ENCODE peak calls at places on chromosomes 3 and 15, in ten cellular contexts. D is neural progenitor cell; H is A549; V is mammary epithelial cell; U is tibial artery; N is spleen; X is pancreas; C is cardiac muscle cell; Z is CD4-positive, alpha-beta memory T cell; T is CD4-positive, CD25-positive, alpha-beta regulatory T cell. I is an unnamed sample. For H3K4me1, the result is how much of the 10 kb centered on the place peaks cover.

GRCh38 chr15:68924866-68925599 is 5.3 kb upstream of the SPESP1 start:
- DNase-seq in D (peak), H (peak), V (peak), U (peak), N (peak), X (peak), C (peak), Z (peak), T (peak), I (peak)

GRCh38 chr15:73870700-73871408 is 2.5 kb upstream of the TBC1D21 start:
- DNase-seq in D (no peak), H (no peak), V (no peak), U (peak), N (no peak), X (no peak), C (peak), Z (no peak), T (no peak), I (no peak)

GRCh38 chr3:52299247-52299657 is 11.6 kb downstream of the GLYCTK start:
- DNase-seq in D (peak), H (no peak), V (no peak), U (no peak), N (no peak), X (no peak), C (no peak), Z (no peak), T (no peak), I (no peak)

GRCh38 chr3:54211097-54211496 is 88.7 kb downstream of the CACNA2D3 start:
- DNase-seq in D (no peak), H (no peak), V (no peak), U (no peak), N (no peak), X (no peak), C (no peak), Z (no peak), T (no peak), I (no peak)

GRCh38 chr15:88624156-88624970 is 3.2 kb downstream of the AEN start:
- DNase-seq in D (peak), H (no peak), V (no peak), U (no peak), N (no peak), X (no peak), C (peak), Z (peak), T (peak), I (no peak)

GRCh38 chr15:55789066-55789660 is 46.2 kb upstream of the PRTG start:
- DNase-seq in D (peak), H (no peak), V (no peak), U (no peak), N (no peak), X (no peak), C (no peak), Z (peak), T (peak), I (peak)

GRCh38 chr3:50274371-50275104 is 4.3 kb upstream of the LSMEM2 start:
- DNase-seq in D (peak), H (peak), V (peak), U (peak), N (peak), X (no peak), C (peak), Z (peak), T (peak), I (peak)

GRCh38 chr15:96582473-96582872 is 252.0 kb downstream of the NR2F2 start:
- DNase-seq in D (no peak), H (no peak), V (no peak), U (no peak), N (no peak), X (no peak), C (no peak), Z (no peak), T (no peak), I (no peak)

GRCh38 chr3:113148814-113149213 is 62.5 kb upstream of the BOC start:
- DNase-seq in D (no peak), H (no peak), V (no peak), U (no peak), N (no peak), X (no peak), C (no peak), Z (no peak), T (no peak), I (no peak)

GRCh38 chr15:39666671-39667070 is 85.8 kb downstream of the THBS1 start:
- DNase-seq in D (peak), H (no peak), V (no peak), U (no peak), N (no peak), X (no peak), C (no peak), Z (no peak), T (no peak), I (no peak)

GRCh38 chr15:79339588-79340314 is 28.8 kb downstream of the TMED3 start:
- DNase-seq in D (peak), H (peak), V (peak), U (no peak), N (no peak), X (no peak), C (peak), Z (no peak), T (peak), I (no peak)

GRCh38 chr15:25694238-25694584 is 168.9 kb downstream of the ATP10A start:
- DNase-seq in D (no peak), H (no peak), V (no peak), U (no peak), N (peak), X (no peak), C (no peak), Z (no peak), T (no peak), I (no peak)

GRCh38 chr3:184073621-184074020 is 20.8 kb downstream of the HTR3C start:
- DNase-seq in D (no peak), H (no peak), V (no peak), U (no peak), N (no peak), X (no peak), C (peak), Z (no peak), T (no peak), I (no peak)

GRCh38 chr15:70065006-70065722 is 32.6 kb downstream of the TLE3 start:
- DNase-seq in D (no peak), H (no peak), V (no peak), U (no peak), N (peak), X (peak), C (no peak), Z (no peak), T (no peak), I (no peak)

GRCh38 chr3:192608756-192609155 is 118.6 kb downstream of the FGF12 start:
- DNase-seq in D (no peak), H (no peak), V (no peak), U (no peak), N (no peak), X (no peak), C (peak), Z (no peak), T (no peak), I (no peak)

GRCh38 chr3:58581328-58582091 is 4.3 kb upstream of the FAM107A start:
- DNase-seq in D (peak), H (no peak), V (no peak), U (no peak), N (no peak), X (no peak), C (no peak), Z (no peak), T (no peak), I (no peak)

GRCh38 chr15:69576948-69577351 is 124.3 kb downstream of the RPLP1 start:
- DNase-seq in D (no peak), H (no peak), V (no peak), U (no peak), N (no peak), X (peak), C (no peak), Z (no peak), T (no peak), I (no peak)

GRCh38 chr3:148379763-148380162 is 317.9 kb upstream of the AGTR1 start:
- DNase-seq in D (peak), H (peak), V (peak), U (no peak), N (no peak), X (no peak), C (peak), Z (no peak), T (no peak), I (peak)

GRCh38 chr3:50649451-50649931 is 25.2 kb upstream of the DOCK3 start:
- DNase-seq in D (no peak), H (no peak), V (no peak), U (no peak), N (no peak), X (no peak), C (no peak), Z (no peak), T (no peak), I (no peak)

GRCh38 chr15:69415381-69415780 is 1.2 kb downstream of the KIF23 start:
- DNase-seq in D (no peak), H (no peak), V (no peak), U (no peak), N (no peak), X (no peak), C (no peak), Z (no peak), T (no peak), I (no peak)

GRCh38 chr3:30693470-30694120 is 87.2 kb downstream of the TGFBR2 start:
- DNase-seq in D (peak), H (peak), V (peak), U (no peak), N (no peak), X (peak), C (peak), Z (peak), T (peak), I (peak)

DNA sequence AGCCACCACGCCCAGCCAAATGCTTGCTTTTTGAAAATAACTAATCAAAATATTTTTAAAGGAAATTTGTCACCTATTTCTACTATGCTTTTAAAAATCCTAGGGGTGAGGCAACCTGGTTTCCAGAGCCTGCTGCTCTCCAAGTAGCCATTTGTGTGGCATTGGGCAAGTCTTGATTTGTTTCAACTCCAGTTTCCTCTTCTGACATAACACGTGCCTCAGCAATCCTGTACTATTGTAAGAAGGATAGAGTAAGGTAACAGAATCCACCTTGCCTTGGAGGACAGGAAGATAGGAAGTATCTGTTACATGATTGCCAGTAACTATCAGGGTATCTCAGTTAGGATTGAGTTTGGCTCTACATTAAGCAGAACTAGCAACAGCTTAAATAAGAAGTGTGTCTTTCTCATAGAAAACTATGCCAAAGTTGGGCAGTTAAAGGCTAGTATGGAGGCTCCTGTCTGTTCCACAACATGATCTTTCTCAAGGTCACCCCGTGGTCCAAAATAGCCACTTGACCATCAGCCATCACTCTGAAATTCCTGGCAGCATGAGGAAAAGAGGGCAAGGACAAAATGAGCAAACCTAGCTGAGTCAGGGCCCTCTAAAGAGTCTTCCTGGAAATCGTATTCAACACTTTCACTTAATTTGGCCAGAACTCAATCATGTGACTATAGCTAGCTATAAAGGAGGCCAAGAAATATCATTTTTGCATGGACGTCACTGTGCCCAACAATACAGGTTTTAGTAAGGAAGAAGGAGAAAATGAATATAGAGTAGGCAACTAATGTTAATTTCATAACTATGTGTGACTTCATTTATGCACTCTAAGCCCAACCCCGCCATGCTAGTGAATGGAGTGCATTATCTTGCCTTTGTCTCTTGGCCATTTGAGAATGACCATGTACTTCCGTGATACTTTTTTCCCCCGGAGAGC is 66.1 kb downstream of the HMG20A start:
- DNase-seq in D (no peak), H (no peak), V (peak), U (no peak), N (no peak), X (no peak), C (no peak), Z (no peak), T (no peak), I (no peak)
- H3K4me1 ChIP-seq in D (under half), H (under half), V (under half), U (under half), N (half or more), X (under half), C (under half), Z (under half), T (under half), I (under half)

DNA sequence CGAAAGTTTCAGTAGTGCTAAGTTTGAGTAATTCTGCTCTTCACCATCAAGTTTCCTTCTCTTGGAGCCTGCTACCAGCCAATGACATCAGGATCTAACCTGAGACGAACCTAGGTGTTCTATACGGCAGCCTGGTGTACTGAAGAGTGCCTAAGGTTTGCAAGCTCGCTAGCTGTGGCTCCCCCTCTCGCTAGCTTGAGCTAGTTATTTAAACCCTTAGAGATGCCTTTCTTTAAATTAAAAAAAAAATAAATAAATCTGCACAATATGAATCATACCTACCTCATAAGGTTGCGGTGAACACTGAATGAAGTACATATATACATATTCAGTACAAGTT is 1.4 kb upstream of the COL8A1 start:
- DNase-seq in D (peak), H (no peak), V (peak), U (no peak), N (no peak), X (no peak), C (no peak), Z (no peak), T (no peak), I (no peak)
- H3K4me3 ChIP-seq in D (peak), H (peak), V (peak), U (peak), N (peak), X (no peak), C (peak), Z (no peak), T (no peak), I (peak)

GRCh38 chr3:152879790-152880174 is 44.9 kb downstream of the P2RY1 start:
- DNase-seq in D (no peak), H (no peak), V (no peak), U (no peak), N (no peak), X (no peak), C (no peak), Z (no peak), T (no peak), I (no peak)
- H3K27ac ChIP-seq in D (no peak), H (no peak), V (no peak), U (no peak), N (no peak), X (no peak), C (no peak), Z (no peak), T (no peak), I (no peak)

GRCh38 chr3:143754090-143754489 is 94.2 kb downstream of the SLC9A9 start:
- DNase-seq in D (no peak), H (no peak), V (no peak), U (no peak), N (no peak), X (no peak), C (no peak), Z (no peak), T (no peak), I (no peak)

GRCh38 chr3:143751643-143752178 is 96.6 kb downstream of the SLC9A9 start:
- DNase-seq in D (no peak), H (no peak), V (no peak), U (no peak), N (no peak), X (no peak), C (no peak), Z (peak), T (peak), I (no peak)

GRCh38 chr3:143753456-143753855 is 94.8 kb downstream of the SLC9A9 start:
- DNase-seq in D (no peak), H (no peak), V (no peak), U (no peak), N (no peak), X (no peak), C (no peak), Z (no peak), T (no peak), I (no peak)

GRCh38 chr3:143749926-143750325 is 98.3 kb downstream of the SLC9A9 start:
- DNase-seq in D (no peak), H (no peak), V (no peak), U (no peak), N (no peak), X (no peak), C (no peak), Z (no peak), T (no peak), I (no peak)

GRCh38 chr3:143750856-143751255 is 97.4 kb downstream of the SLC9A9 start:
- DNase-seq in D (no peak), H (no peak), V (no peak), U (no peak), N (no peak), X (no peak), C (no peak), Z (no peak), T (no peak), I (no peak)
- H3K4me1 ChIP-seq in D (under half), H (under half), V (under half), U (under half), N (under half), X (under half), C (under half), Z (under half), T (under half), I (under half)

DNA sequence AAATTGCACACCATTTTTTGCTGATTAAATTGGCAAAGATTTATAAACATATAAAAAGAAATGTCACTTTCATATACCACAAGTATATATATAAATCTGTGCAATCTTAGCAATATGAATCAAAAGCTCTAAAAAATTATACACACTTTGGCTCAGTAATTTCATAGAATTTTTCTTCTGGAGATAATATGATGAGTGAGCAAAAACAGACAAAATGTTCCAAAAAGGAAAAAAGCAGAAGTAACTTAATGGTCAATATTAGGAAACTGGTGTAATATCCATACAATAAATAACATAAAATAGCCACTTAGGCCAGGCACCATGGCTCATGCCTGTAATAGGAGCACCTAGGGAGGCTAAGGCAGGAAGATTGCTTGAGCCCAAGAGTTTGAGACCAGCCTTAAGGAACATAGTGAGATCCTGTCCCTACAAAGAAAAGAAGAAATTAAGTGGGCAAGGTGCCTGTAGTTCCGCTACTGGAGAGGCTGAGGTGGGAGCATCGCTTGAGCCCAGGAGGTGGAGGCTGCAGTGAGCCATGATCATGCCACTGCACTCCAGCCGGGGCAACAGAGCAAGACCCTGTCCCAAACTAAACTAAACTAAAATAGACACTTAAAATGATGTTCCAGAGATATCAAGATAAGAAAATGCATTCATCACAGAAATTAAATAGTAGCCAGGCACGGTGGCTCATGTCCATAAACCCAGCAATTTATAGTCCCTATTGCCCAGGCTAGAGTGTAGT is 52.1 kb downstream of the TFDP2 start:
- DNase-seq in D (no peak), H (no peak), V (no peak), U (no peak), N (no peak), X (no peak), C (no peak), Z (no peak), T (no peak), I (no peak)
- H3K4me3 ChIP-seq in D (no peak), H (no peak), V (no peak), U (no peak), N (no peak), X (no peak), C (no peak), Z (no peak), T (no peak), I (no peak)

I was measured in SJSA1.